ENCODE peak calls at places on chromosomes 6 and 20, in four cellular contexts. H is HepG2, I is heart left ventricle, W is tibial nerve. U is an unnamed sample.
A peak's percentile ranks its signal among the peaks of the same experiment; 100 is the strongest.

GRCh38 chr20:36298795-36299339 is 7.3 kb upstream of the DLGAP4 start:
- DNase-seq in I (no peak), H (no peak), W (no peak), U (no peak)

GRCh38 chr6:6090861-6091607 is 84.3 kb upstream of the NRN1 start:
- DNase-seq in W (no peak), H (no peak), I (no peak), U (no peak)

GRCh38 chr6:2492686-2493523 is 247.5 kb upstream of the GMDS start:
- DNase-seq in W (no peak), I (no peak), H (no peak), U (no peak)

GRCh38 chr6:13593720-13594119 is 19.3 kb downstream of the SIRT5 start:
- DNase-seq in H (no peak), I (no peak), W (no peak), U (no peak)

GRCh38 chr20:34175879-34176278 is 63.8 kb upstream of the EIF2S2 start:
- DNase-seq in W (no peak), H (no peak), I (no peak), U (no peak)

GRCh38 chr20:53011640-53012039 is 39.5 kb downstream of the TSHZ2 start:
- DNase-seq in I (no peak), H (no peak), W (no peak), U (no peak)

GRCh38 chr6:44234101-44235090 is 11.0 kb downstream of the SLC29A1 start:
- DNase-seq in I (peak; percentile 94), W (peak; percentile 49), H (peak; percentile 78), U (peak; percentile 91)

GRCh38 chr20:59645316-59645715 is 41.0 kb downstream of the PHACTR3 start:
- DNase-seq in W (no peak), H (no peak), I (no peak), U (no peak)

GRCh38 chr6:9914951-9915350 is 499.9 kb downstream of the TFAP2A start:
- DNase-seq in W (no peak), I (no peak), H (no peak), U (no peak)

GRCh38 chr6:55180258-55180657 is 5.9 kb downstream of the HCRTR2 start:
- DNase-seq in H (no peak), I (no peak), W (no peak), U (no peak)

GRCh38 chr20:2745060-2745910 is 52.7 kb downstream of the EBF4 start:
- DNase-seq in I (no peak), W (no peak), H (no peak), U (no peak)

GRCh38 chr6:117976030-117976651 is 69.1 kb downstream of the SLC35F1 start:
- DNase-seq in H (peak; percentile 61), W (no peak), I (no peak), U (no peak)

GRCh38 chr20:45020236-45020886 is 54.0 kb downstream of the STK4 start:
- DNase-seq in I (no peak), W (no peak), H (peak; percentile 41), U (peak; percentile 30)

GRCh38 chr20:20568604-20569205 is 143.7 kb downstream of the RALGAPA2 start:
- DNase-seq in I (no peak), H (peak; percentile 58), W (no peak), U (no peak)

GRCh38 chr20:47156431-47156841 is 200.1 kb downstream of the ZMYND8 start:
- DNase-seq in H (no peak), I (no peak), W (no peak), U (no peak)

GRCh38 chr20:44735816-44736169 is 9.9 kb upstream of the KCNK15 start:
- DNase-seq in W (no peak), I (no peak), H (no peak), U (no peak)

GRCh38 chr6:117840541-117840983 is 66.5 kb upstream of the SLC35F1 start:
- DNase-seq in I (no peak), H (peak; percentile 68), W (no peak), U (no peak)

GRCh38 chr20:59336551-59336950 is 36.1 kb downstream of the EDN3 start:
- DNase-seq in I (no peak), W (no peak), H (no peak), U (no peak)

GRCh38 chr6:166950443-166950821 is 5.9 kb downstream of the RNASET2 start:
- DNase-seq in I (no peak), W (no peak), H (no peak), U (no peak)

GRCh38 chr6:166655713-166656265 is 28.7 kb upstream of the RPS6KA2 start:
- DNase-seq in I (no peak), H (no peak), W (no peak), U (no peak)

DNA sequence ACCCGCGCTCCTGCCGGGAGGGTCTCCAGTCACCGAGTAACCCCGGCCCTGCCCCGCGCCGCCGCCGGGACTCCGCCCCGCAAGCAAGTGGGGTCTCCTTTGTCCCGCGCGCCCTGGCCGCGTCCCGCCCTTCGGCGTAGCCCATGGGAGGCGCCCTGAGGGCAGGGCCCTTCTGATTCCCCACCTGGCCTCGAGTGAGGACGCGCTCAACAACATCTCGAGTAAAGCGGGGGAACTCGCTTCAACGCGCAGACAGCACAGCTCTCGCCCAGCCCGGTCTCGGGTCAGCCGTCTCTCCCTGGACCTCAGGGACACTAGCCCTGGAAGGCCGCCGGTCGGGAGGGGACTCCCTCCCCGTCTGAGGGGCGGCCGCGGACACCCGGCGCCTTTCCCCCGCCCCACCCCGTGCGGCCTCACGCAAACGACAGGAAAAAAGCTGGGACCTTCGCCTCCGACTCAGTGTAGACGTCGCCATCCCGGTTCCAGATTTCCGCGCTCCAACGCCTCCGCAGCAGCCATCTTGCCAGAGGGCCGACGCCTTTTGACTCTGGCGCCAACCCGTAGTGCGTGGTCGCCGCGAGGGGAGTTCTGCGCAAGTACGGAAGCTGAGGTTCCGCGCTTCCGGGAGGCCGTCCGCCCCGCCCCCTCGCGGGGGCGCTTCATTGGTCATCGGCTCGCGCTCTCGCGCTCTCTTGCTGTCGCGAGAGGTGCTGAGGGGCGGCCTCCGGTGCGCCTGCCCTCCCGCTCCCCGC is 418 bp upstream of the GID8 start:
- DNase-seq in I (peak; percentile 98), H (peak; percentile 94), W (peak; percentile 96), U (peak; percentile 98)
- H3K4me1 ChIP-seq in I (peaks cover 25% of the 10 kb centered on the region), H (peaks cover 73% of the 10 kb centered on the region), W (peaks cover 32% of the 10 kb centered on the region), U (no peaks in the 10 kb centered on the region)

GRCh38 chr6:85449818-85450577 is at the start of gene NT5E:
- DNase-seq in H (peak; percentile 24), W (peak; percentile 70), I (peak; percentile 71), U (peak; percentile 54)
- TF ChIP-seq POLR2A in H (peak; percentile 83), W (peak; percentile 36), I (no peak), U (no peak)

GRCh38 chr20:622161-622560 is 12.1 kb upstream of the TCF15 start:
- DNase-seq in H (no peak), W (no peak), I (no peak), U (no peak)
- H3K4me1 ChIP-seq in H (peaks cover 6% of the 10 kb centered on the region), W (no peaks in the 10 kb centered on the region), I (no peaks in the 10 kb centered on the region), U (no peaks in the 10 kb centered on the region)

DNA sequence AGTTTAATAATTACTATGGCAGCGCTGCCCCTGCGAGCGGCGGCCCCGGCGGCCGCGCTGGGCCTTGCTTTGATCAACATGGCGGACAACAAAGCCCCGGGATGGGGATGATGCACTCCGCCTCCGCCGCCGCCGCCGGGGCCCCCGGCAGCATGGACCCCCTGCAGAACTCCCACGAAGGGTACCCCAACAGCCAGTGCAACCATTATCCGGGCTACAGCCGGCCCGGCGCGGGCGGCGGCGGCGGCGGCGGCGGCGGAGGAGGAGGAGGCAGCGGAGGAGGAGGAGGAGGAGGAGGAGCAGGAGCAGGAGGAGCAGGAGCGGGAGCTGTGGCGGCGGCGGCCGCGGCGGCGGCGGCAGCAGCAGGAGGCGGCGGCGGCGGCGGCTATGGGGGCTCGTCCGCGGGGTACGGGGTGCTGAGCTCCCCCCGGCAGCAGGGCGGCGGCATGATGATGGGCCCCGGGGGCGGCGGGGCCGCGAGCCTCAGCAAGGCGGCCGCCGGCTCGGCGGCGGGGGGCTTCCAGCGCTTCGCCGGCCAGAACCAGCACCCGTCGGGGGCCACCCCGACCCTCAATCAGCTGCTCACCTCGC is 1.5 kb downstream of the ARID1B start:
- DNase-seq in W (peak; percentile 23), I (peak; percentile 64), H (peak; percentile 34), U (peak; percentile 39)
- TF ChIP-seq POLR2A in W (peak; percentile 11), I (peak; percentile 30), H (peak; percentile 18), U (peak; percentile 34)

GRCh38 chr6:25331085-25331685 is 52.0 kb downstream of the CARMIL1 start:
- DNase-seq in H (no peak), W (no peak), I (no peak), U (no peak)
- H3K4me1 ChIP-seq in H (peaks cover 13% of the 10 kb centered on the region), W (peaks cover 10% of the 10 kb centered on the region), I (peaks cover 4% of the 10 kb centered on the region), U (no peaks in the 10 kb centered on the region)

GRCh38 chr20:48672324-48672723 is 155.5 kb downstream of the PREX1 start:
- DNase-seq in H (no peak), W (no peak), I (no peak), U (no peak)
- TF ChIP-seq POLR2A in H (no peak), W (no peak), I (no peak), U (no peak)

U was measured in breast epithelium.